ENCODE peak calls at places on chromosomes 5 and 9, in nine cellular contexts. O, F, L, Q, N, U, W, X and R are unnamed samples.

GRCh38 chr9:94554439-94555331 is at the start of gene PCAT7:
- DNase-seq in O (peak), F (no peak), L (no peak), Q (peak), N (no peak), U (no peak), W (no peak), X (peak), R (peak)

GRCh38 chr5:173809014-173809413 is 79.1 kb upstream of the CPEB4 start:
- DNase-seq in O (no peak), F (no peak), L (no peak), Q (no peak), N (no peak), U (no peak), W (no peak), X (no peak), R (no peak)

GRCh38 chr5:109102291-109102690 is 307.5 kb downstream of the PJA2 start:
- DNase-seq in O (no peak), F (no peak), L (no peak), Q (peak), N (no peak), U (no peak), W (no peak), X (no peak), R (no peak)

GRCh38 chr5:94241288-94241651 is 377.1 kb downstream of the KIAA0825 start:
- DNase-seq in O (no peak), F (no peak), L (no peak), Q (peak), N (no peak), U (no peak), W (no peak), X (no peak), R (peak)

GRCh38 chr5:172731286-172732073 is 39.5 kb downstream of the DUSP1 start:
- DNase-seq in O (no peak), F (no peak), L (no peak), Q (peak), N (no peak), U (no peak), W (no peak), X (no peak), R (peak)

GRCh38 chr5:139387611-139388197 is 2.0 kb downstream of the MZB1 start:
- DNase-seq in O (no peak), F (no peak), L (no peak), Q (no peak), N (no peak), U (no peak), W (no peak), X (no peak), R (no peak)

GRCh38 chr5:169174923-169175322 is 126.0 kb downstream of the SLIT3 start:
- DNase-seq in O (no peak), F (no peak), L (no peak), Q (peak), N (no peak), U (no peak), W (no peak), X (no peak), R (no peak)

GRCh38 chr5:126280820-126281219 is 142.4 kb upstream of the GRAMD2B start:
- DNase-seq in O (no peak), F (peak), L (no peak), Q (no peak), N (no peak), U (no peak), W (no peak), X (no peak), R (no peak)

GRCh38 chr9:33858346-33858869 is 41.4 kb downstream of the UBE2R2 start:
- DNase-seq in O (no peak), F (no peak), L (no peak), Q (peak), N (no peak), U (no peak), W (no peak), X (no peak), R (peak)

GRCh38 chr5:6905883-6906282 is 192.7 kb downstream of the TENT4A start:
- DNase-seq in O (no peak), F (no peak), L (no peak), Q (no peak), N (no peak), U (peak), W (no peak), X (no peak), R (no peak)

GRCh38 chr5:121640298-121640697 is 211.4 kb upstream of the FTMT start:
- DNase-seq in O (no peak), F (no peak), L (no peak), Q (no peak), N (no peak), U (no peak), W (no peak), X (no peak), R (no peak)

GRCh38 chr9:130805510-130806387 is 29.3 kb upstream of the ABL1 start:
- DNase-seq in O (no peak), F (no peak), L (no peak), Q (peak), N (no peak), U (no peak), W (no peak), X (no peak), R (no peak)

GRCh38 chr5:142857405-142857804 is 87.2 kb downstream of the ARHGAP26 start:
- DNase-seq in O (no peak), F (no peak), L (no peak), Q (no peak), N (no peak), U (no peak), W (no peak), X (no peak), R (no peak)

GRCh38 chr9:95171001-95171400 is 146.5 kb downstream of the FANCC start:
- DNase-seq in O (no peak), F (no peak), L (no peak), Q (peak), N (no peak), U (no peak), W (no peak), X (peak), R (no peak)

GRCh38 chr5:172361566-172362238 is 78.1 kb upstream of the UBTD2 start:
- DNase-seq in O (no peak), F (no peak), L (peak), Q (peak), N (no peak), U (peak), W (no peak), X (peak), R (peak)